ENCODE peak calls at places on chromosomes 6 and 20, in five cellular contexts. B, T, Z, A and O are unnamed samples.

GRCh38 chr6:42958125-42958524 is 2.4 kb upstream of the GNMT start:
- DNase-seq in T (no peak), A (no peak), Z (no peak), B (no peak), O (peak)

GRCh38 chr6:126716826-126717514 is 377.1 kb downstream of the CENPW start:
- DNase-seq in Z (peak), B (no peak), T (peak), A (no peak), O (no peak)

GRCh38 chr6:106886444-106886843 is 88.1 kb downstream of the CD24 start:
- DNase-seq in Z (no peak), T (no peak), B (no peak), A (no peak), O (no peak)

GRCh38 chr6:152950240-152950639 is 32.6 kb downstream of the FBXO5 start:
- DNase-seq in T (no peak), A (no peak), Z (no peak), B (no peak), O (no peak)

GRCh38 chr6:132483779-132484679 is 28.9 kb downstream of the STX7 start:
- DNase-seq in T (peak), Z (peak), A (no peak), B (peak), O (peak)

GRCh38 chr6:168540713-168541291 is 99.8 kb downstream of the SMOC2 start:
- DNase-seq in A (no peak), T (no peak), Z (no peak), B (no peak), O (no peak)

GRCh38 chr6:72037006-72037405 is 150.7 kb downstream of the RIMS1 start:
- DNase-seq in T (no peak), B (no peak), A (no peak), Z (no peak), O (no peak)

GRCh38 chr6:153231048-153231635 is 100.1 kb upstream of the RGS17 start:
- DNase-seq in A (no peak), T (peak), Z (peak), B (peak), O (peak)

GRCh38 chr6:157034433-157035230 is 257.5 kb downstream of the ARID1B start:
- DNase-seq in B (no peak), T (peak), A (no peak), Z (peak), O (peak)

GRCh38 chr6:32188381-32189081 is 1.5 kb downstream of the PBX2 start:
- DNase-seq in Z (no peak), T (peak), B (no peak), A (no peak), O (no peak)

GRCh38 chr6:160337301-160337700 is 10.9 kb upstream of the SLC22A3 start:
- DNase-seq in Z (no peak), T (no peak), B (peak), A (no peak), O (no peak)

GRCh38 chr6:47031656-47032055 is 10.5 kb downstream of the ADGRF1 start:
- DNase-seq in A (no peak), B (no peak), Z (no peak), T (no peak), O (no peak)

GRCh38 chr6:116017546-116018276 is 43.0 kb downstream of the FRK start:
- DNase-seq in Z (no peak), A (no peak), T (no peak), B (no peak), O (no peak)

GRCh38 chr6:26502169-26502568 is 2.1 kb downstream of the BTN1A1 start:
- DNase-seq in A (no peak), T (no peak), B (no peak), Z (no peak), O (peak)

GRCh38 chr6:130143709-130144108 is 79.0 kb downstream of the SAMD3 start:
- DNase-seq in B (no peak), A (no peak), Z (no peak), T (peak), O (no peak)

GRCh38 chr6:128516514-128516898 is 3.9 kb downstream of the PTPRK start:
- DNase-seq in A (no peak), T (peak), B (no peak), Z (no peak), O (no peak)

GRCh38 chr6:31534521-31535040 is 5.8 kb downstream of the MCCD1 start:
- DNase-seq in A (peak), T (no peak), Z (no peak), B (no peak), O (no peak)

GRCh38 chr6:134930463-134930862 is 19.4 kb downstream of the ALDH8A1 start:
- DNase-seq in T (no peak), A (no peak), Z (no peak), B (no peak), O (no peak)

GRCh38 chr6:107665386-107665785 is 158.7 kb downstream of the SCML4 start:
- DNase-seq in Z (no peak), B (no peak), A (peak), T (peak), O (no peak)

GRCh38 chr20:37128803-37129202 is 33.0 kb upstream of the RBL1 start:
- DNase-seq in T (no peak), Z (no peak), B (no peak), A (no peak), O (no peak)

GRCh38 chr6:169921853-169922779 is 170.7 kb downstream of the ERMARD start:
- DNase-seq in A (peak), Z (no peak), B (no peak), T (no peak), O (no peak)

GRCh38 chr6:45663181-45664180 is 285.7 kb upstream of the SUPT3H start:
- DNase-seq in T (no peak), Z (no peak), B (no peak), A (peak), O (no peak)

GRCh38 chr20:22801528-22801927 is 217.2 kb upstream of the FOXA2 start:
- DNase-seq in T (no peak), Z (no peak), A (no peak), B (no peak), O (no peak)

GRCh38 chr6:29943053-29943966 is 978 bp downstream of the HLA-A start:
- DNase-seq in Z (no peak), A (peak), T (no peak), B (no peak), O (peak)

GRCh38 chr6:5260661-5261544 is at the start of the genes FARS2 and LYRM4:
- DNase-seq in B (peak), T (peak), A (peak), Z (peak), O (peak)

GRCh38 chr6:83952830-83953229 is 80.7 kb upstream of the MRAP2 start:
- DNase-seq in T (no peak), B (no peak), Z (no peak), A (no peak), O (no peak)

GRCh38 chr20:25529295-25529951 is 55.9 kb downstream of the NINL start:
- DNase-seq in Z (no peak), A (no peak), T (no peak), B (no peak), O (no peak)

GRCh38 chr20:53579581-53580375 is 13.9 kb downstream of the ZNF217 start:
- DNase-seq in A (no peak), Z (no peak), B (no peak), T (peak), O (no peak)

GRCh38 chr6:151149788-151150187 is 90.0 kb upstream of the AKAP12 start:
- DNase-seq in Z (no peak), B (no peak), T (no peak), A (no peak), O (no peak)

GRCh38 chr6:163572612-163573011 is 158.1 kb downstream of the QKI start:
- DNase-seq in Z (no peak), A (no peak), T (peak), B (no peak), O (peak)

GRCh38 chr6:100665041-100665380 is 200.3 kb upstream of the SIM1 start:
- DNase-seq in T (no peak), A (no peak), Z (no peak), B (no peak), O (no peak)

GRCh38 chr6:142155895-142156757 is 9.1 kb downstream of the VTA1 start:
- DNase-seq in Z (peak), A (no peak), T (peak), B (no peak), O (peak)

GRCh38 chr6:29887819-29888581 is 54.3 kb upstream of the HLA-A start:
- DNase-seq in Z (peak), T (peak), B (peak), A (peak), O (peak)

GRCh38 chr6:22451960-22452359 is 117.4 kb upstream of the HDGFL1 start:
- DNase-seq in Z (no peak), B (no peak), T (no peak), A (no peak), O (no peak)

DNA sequence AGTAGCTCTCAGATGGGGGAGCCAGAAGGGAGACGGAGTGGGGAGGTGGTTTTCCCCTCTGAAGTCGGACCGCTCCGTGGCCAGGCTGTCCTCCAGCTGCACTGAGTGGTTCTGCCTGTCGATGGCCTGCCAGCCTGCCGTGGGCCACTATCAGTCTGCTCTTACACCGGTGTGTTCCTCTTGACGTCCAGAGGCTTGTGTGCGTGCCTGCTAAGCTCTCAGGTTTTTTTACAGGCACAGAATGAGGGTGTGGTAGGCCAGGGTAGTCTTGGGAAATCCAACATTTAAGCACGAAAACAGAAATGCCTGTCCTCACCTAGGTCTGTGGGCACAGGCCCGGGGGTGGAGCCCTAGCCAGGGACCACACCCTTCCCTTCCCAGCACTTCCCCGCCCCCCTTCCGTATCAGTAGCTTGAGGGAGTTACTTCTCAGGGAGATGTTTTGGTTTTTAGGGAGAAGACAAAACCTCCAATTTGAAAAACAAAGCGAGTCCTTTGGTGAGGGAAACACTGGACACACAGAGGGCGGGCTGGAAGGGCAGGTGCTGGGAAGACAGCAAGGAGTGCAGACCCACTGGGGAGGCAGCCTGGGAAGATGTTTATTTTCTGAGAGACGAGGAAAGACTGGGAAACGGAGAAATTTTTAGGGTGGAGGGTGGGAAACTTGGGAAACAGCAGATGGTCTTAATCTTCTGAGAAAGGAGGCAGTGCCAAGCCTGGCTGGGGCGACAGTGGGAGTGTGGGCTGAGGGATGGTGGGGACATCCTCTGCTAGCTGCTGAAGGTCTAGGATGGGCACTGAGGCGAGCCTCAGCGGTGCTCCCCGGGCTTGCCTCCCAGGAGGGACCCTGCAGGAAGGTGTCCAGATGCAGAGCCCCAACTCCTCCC is 106.5 kb downstream of the LY86 start:
- DNase-seq in Z (no peak), T (no peak), B (no peak), A (peak), O (peak)
- TF ChIP-seq POLR2A in Z (no peak), T (no peak), B (no peak), A (peak), O (peak)

DNA sequence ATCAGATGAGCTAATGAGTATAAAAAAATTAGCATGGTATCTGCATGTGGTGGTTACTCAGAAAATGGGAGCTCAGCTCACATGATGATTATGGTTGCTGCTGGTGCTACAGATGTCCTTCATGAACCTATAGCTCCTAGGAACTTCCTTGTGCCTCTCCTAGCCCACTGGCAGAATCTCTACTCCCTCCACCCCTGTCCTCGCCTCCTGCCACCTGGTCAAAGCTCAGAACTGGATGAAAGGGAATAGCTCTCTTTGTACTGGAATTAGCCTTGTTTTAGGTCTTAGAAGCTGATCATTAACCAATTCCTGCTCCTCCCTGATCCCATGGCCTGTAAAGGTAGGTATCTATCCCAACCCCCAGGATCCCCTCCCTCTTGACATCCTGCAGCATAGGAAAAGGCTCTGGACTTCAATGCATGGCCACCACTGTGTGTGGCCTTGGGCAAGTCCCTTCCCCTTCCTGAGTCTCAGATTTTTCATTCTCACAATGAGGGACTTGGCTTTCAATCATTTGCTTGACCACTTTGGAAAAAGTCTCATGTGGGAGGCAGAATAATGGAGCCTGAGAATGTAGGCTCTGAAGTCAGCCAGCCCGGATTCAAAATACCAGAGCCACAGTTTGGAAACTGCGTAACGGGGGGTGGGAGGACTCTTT is 43.9 kb downstream of the SLC13A3 start:
- DNase-seq in A (no peak), T (no peak), Z (no peak), B (no peak), O (no peak)
- TF ChIP-seq POLR2A in A (no peak), T (no peak), Z (no peak), B (no peak), O (no peak)

GRCh38 chr6:148507774-148508173 is 165.1 kb downstream of the SASH1 start:
- DNase-seq in B (no peak), T (peak), A (no peak), Z (no peak), O (no peak)
- TF ChIP-seq POLR2A in B (no peak), T (no peak), A (no peak), Z (no peak), O (no peak)

GRCh38 chr6:148398244-148398643 is 55.6 kb downstream of the SASH1 start:
- DNase-seq in B (no peak), A (no peak), Z (no peak), T (no peak), O (no peak)
- TF ChIP-seq POLR2A in B (no peak), A (no peak), Z (no peak), T (no peak), O (no peak)

GRCh38 chr6:148374040-148374439 is 31.4 kb downstream of the SASH1 start:
- DNase-seq in B (no peak), A (no peak), Z (no peak), T (no peak), O (no peak)
- TF ChIP-seq POLR2A in B (no peak), A (no peak), Z (no peak), T (no peak), O (no peak)

GRCh38 chr6:13574149-13574570 is 241 bp upstream of the SIRT5 start:
- DNase-seq in T (peak), A (peak), Z (peak), B (peak), O (peak)
- TF ChIP-seq POLR2A in T (peak), A (no peak), Z (peak), B (peak), O (no peak)

DNA sequence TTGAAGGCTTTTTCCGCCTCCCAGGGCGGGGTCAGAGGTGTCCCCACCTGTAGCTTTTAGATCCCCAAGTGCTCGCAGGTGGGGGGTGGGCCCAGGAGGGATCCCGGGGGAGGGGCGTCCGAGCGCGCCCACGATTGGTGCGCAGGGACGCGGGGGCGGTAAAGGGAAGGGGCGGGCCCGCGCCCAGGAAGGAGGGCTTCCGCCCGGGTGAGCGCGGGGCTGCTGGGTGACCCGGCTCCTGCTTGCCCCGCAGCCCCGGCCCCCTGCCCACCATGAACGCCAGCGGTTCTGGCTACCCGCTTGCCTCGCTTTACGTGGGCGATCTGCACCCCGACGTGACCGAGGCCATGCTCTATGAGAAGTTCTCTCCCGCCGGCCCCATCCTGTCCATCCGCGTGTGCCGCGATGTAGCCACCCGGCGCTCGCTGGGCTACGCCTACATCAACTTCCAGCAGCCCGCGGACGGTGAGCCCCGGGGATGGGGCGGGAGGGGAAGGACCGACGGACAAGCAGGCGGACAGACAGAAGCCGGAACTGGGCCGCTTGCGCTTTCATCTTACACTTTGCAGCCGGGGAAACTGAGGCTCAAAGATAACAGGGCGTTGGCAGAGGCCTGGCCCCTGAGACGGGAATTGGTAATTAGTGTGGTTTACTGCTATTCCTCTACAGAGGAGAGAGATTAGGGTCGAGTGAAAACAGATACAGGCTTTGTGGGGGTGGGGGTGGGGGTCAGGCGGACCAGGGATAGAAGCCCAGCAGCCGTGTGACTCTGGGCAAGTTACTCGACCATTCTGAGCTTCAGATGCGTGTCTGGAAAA is at the start of gene PABPC1L:
- DNase-seq in Z (peak), T (peak), B (peak), A (peak), O (peak)
- TF ChIP-seq POLR2A in Z (no peak), T (peak), B (peak), A (no peak), O (no peak)

DNA sequence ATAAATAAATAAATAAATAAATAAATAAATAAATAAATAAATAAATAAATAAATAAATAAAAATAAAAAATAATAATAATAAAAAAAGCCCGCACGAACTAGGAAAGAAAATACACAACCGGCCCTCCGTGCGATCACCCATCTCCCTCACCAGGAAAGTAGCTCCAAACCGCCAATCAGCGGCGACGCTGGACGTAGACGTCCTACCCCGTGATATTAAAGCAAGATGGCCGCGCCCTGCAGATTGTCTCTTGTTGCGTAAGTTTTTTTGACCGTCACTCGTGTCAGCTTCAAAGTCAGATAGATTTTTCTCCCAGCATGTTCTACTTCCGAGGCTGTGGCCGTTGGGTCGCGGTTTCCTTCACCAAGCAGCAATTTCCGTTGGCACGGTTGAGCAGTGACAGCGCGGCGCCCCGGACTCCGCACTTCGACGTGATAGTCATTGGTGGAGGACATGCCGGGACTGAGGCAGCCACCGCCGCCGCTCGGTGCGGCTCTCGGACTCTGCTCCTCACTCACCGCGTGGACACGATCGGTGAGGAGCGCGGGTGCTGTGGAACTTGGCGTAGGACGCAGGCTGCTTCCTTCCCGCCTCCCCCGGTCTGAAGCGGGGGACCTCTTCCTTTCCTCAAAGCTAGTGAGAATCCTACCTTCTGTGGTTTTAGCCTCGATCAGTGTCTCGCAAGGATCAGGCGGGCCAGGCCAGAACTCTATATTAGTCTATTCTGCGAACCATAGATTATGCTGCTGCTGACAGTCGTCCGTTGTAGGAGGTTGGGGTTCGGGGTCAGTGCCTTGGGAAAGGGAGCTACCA is at the start of gene MTO1:
- DNase-seq in B (peak), T (peak), A (peak), Z (peak), O (peak)
- TF ChIP-seq POLR2A in B (peak), T (peak), A (no peak), Z (peak), O (peak)